ENCODE peak calls at places on chromosomes 7 and 10, in nine cellular contexts. W is lung, Z is brain microvascular endothelial cell, U is thoracic aorta, L is esophagus squamous epithelium, P is pancreas, T is stomach, Q is coronary artery, M is A549. R is an unnamed sample.

GRCh38 chr7:158321936-158322615 is 265.5 kb downstream of the PTPRN2 start:
- DNase-seq in W (no peak), Z (no peak), U (no peak), L (no peak), P (no peak), T (no peak), Q (peak), M (no peak), R (no peak)

GRCh38 chr7:133753513-133753912 is 373.6 kb upstream of the LRGUK start:
- DNase-seq in W (no peak), Z (no peak), U (no peak), L (no peak), P (no peak), T (no peak), Q (no peak), M (no peak), R (no peak)

GRCh38 chr7:156515911-156516790 is 124.4 kb upstream of the RNF32 start:
- DNase-seq in W (no peak), Z (peak), U (no peak), L (no peak), P (peak), T (no peak), Q (no peak), M (no peak), R (no peak)

GRCh38 chr7:26858735-26859134 is 5.7 kb downstream of the SKAP2 start:
- DNase-seq in W (no peak), Z (no peak), U (no peak), L (no peak), P (no peak), T (no peak), Q (no peak), M (no peak), R (no peak)

GRCh38 chr10:121832647-121833046 is 95.2 kb downstream of the ATE1 start:
- DNase-seq in W (no peak), Z (no peak), U (no peak), L (no peak), P (no peak), T (no peak), Q (no peak), M (no peak), R (no peak)

GRCh38 chr10:64277536-64277935 is 756.3 kb downstream of the REEP3 start:
- DNase-seq in W (no peak), Z (no peak), U (no peak), L (no peak), P (no peak), T (no peak), Q (no peak), M (no peak), R (no peak)

GRCh38 chr10:49123981-49124920 is 8.9 kb upstream of the VSTM4 start:
- DNase-seq in W (no peak), Z (no peak), U (no peak), L (no peak), P (no peak), T (no peak), Q (no peak), M (no peak), R (no peak)

GRCh38 chr7:91302794-91303193 is 38.6 kb downstream of the FZD1 start:
- DNase-seq in W (no peak), Z (no peak), U (no peak), L (no peak), P (no peak), T (no peak), Q (no peak), M (no peak), R (no peak)

GRCh38 chr10:104299031-104299904 is 30.3 kb downstream of the GSTO2 start:
- DNase-seq in W (no peak), Z (peak), U (no peak), L (no peak), P (no peak), T (no peak), Q (no peak), M (no peak), R (no peak)

GRCh38 chr10:58921366-58921947 is 255.0 kb upstream of the PHYHIPL start:
- DNase-seq in W (no peak), Z (no peak), U (no peak), L (no peak), P (no peak), T (no peak), Q (no peak), M (no peak), R (no peak)

GRCh38 chr7:69599879-69600764 is 1.8 kb downstream of the AUTS2 start:
- DNase-seq in W (no peak), Z (no peak), U (no peak), L (no peak), P (no peak), T (no peak), Q (no peak), M (peak), R (no peak)

GRCh38 chr10:21030096-21030495 is 133.0 kb upstream of the NEBL start:
- DNase-seq in W (no peak), Z (peak), U (no peak), L (no peak), P (no peak), T (no peak), Q (no peak), M (peak), R (no peak)

GRCh38 chr10:78879621-78880020 is 189.1 kb upstream of the ZMIZ1 start:
- DNase-seq in W (no peak), Z (no peak), U (no peak), L (no peak), P (no peak), T (no peak), Q (no peak), M (no peak), R (no peak)

GRCh38 chr10:46020344-46020656 is 10.1 kb downstream of the NCOA4 start:
- DNase-seq in W (no peak), Z (no peak), U (no peak), L (no peak), P (no peak), T (no peak), Q (no peak), M (no peak), R (no peak)

GRCh38 chr10:46020871-46021553 is 9.4 kb downstream of the NCOA4 start:
- DNase-seq in W (no peak), Z (peak), U (no peak), L (no peak), P (no peak), T (no peak), Q (no peak), M (no peak), R (no peak)

GRCh38 chr10:46026106-46026505 is 4.3 kb downstream of the NCOA4 start:
- DNase-seq in W (no peak), Z (no peak), U (no peak), L (no peak), P (no peak), T (no peak), Q (no peak), M (no peak), R (no peak)

GRCh38 chr10:46024948-46025347 is 5.5 kb downstream of the NCOA4 start:
- DNase-seq in W (no peak), Z (no peak), U (no peak), L (no peak), P (no peak), T (no peak), Q (no peak), M (no peak), R (no peak)

DNA sequence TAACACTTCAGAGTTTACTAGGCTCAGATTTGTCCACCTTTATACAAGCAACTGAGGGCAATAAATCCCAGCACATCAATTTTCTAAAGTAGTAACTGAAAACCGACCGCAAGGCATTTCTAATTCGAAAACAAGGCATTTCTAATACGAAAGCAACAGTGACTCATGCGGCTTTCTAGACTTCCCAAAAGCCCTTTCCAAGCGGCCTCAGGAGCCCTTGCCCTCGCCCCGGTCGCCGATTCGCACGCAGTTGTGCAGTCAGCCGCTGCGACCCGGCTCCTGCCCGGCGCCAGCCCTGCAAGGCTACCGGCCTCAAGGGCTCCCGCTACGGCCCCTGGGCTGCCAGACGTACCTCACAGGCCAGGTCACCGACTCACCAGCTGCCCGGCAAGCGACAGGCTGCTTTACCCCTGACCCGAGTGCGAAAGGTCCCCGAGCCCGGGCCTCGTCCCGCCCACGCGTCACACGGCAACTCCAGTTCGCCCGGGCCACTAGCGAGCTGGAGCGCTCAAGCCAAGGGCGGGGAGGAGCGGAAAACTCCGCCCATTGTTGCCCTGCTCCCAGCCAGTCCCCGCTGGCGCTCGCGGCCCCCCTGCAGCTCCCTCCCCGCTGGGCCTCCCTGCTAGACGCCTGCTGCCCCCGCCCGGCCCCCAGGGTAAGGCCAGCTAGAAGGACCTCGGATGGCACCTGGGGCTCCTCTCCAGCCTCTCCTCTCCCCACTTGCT is 7.3 kb downstream of the NCOA4 start:
- DNase-seq in W (peak), Z (peak), U (peak), L (peak), P (peak), T (peak), Q (peak), M (peak), R (peak)
- TF ChIP-seq CTCF in W (no peak), Z (peak), U (peak), L (no peak), P (no peak), T (no peak), Q (no peak), M (no peak), R (peak)

DNA sequence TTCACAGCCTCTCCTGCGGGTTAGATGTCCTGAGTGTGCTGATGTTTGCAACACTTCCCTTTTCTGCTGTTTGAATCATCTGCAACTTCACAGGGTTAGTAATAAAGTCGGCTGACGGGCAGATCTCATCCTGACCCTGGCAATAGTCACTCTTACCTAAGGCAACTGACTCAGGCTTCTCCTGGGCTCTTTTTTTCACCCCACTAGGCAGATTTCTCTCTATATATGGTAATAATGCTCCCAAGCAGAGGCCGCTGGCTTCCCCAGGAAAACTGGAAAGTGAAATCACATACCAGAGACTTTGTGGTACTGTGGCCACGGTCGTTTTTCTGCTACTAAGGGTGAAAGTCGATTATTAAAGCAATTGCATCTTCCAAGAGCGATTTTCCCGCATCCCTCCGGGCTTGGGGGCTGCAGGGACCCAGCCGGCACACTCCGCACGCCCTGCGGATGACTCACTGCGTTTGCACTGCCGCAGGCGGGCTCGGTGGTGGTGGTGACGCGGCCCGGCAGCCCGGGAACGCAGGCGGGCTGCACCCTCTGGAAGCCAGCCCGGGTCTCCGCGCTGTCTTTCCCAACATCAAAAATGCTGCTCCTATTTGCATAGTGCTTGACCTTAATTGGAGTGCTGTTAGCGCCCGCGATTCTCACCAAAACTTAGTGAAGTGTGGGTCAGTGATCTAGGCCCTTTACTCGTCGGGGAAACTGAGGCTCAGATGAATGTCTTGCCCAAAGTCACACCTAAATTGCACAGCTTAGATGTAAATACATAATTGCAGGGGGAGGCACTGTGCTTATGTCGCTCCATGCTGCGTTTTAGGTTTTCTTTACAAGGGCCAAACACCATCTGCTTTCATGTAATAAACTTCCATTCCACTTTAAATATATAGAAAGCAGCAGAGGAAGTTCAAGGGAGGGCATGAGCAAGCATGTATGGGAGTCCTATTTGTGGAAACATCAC is 47.6 kb upstream of the ITGB1 start:
- DNase-seq in W (peak), Z (peak), U (peak), L (no peak), P (peak), T (peak), Q (peak), M (peak), R (peak)
- H3K4me3 ChIP-seq in W (no peak), Z (peak), U (peak), L (peak), P (peak), T (peak), Q (peak), M (peak), R (peak)

GRCh38 chr10:114478281-114478680 is 74.0 kb upstream of the AFAP1L2 start:
- DNase-seq in W (no peak), Z (no peak), U (no peak), L (no peak), P (no peak), T (no peak), Q (no peak), M (no peak), R (no peak)
- H3K27ac ChIP-seq in W (no peak), Z (no peak), U (no peak), L (peak), P (no peak), T (no peak), Q (no peak), M (no peak), R (no peak)

DNA sequence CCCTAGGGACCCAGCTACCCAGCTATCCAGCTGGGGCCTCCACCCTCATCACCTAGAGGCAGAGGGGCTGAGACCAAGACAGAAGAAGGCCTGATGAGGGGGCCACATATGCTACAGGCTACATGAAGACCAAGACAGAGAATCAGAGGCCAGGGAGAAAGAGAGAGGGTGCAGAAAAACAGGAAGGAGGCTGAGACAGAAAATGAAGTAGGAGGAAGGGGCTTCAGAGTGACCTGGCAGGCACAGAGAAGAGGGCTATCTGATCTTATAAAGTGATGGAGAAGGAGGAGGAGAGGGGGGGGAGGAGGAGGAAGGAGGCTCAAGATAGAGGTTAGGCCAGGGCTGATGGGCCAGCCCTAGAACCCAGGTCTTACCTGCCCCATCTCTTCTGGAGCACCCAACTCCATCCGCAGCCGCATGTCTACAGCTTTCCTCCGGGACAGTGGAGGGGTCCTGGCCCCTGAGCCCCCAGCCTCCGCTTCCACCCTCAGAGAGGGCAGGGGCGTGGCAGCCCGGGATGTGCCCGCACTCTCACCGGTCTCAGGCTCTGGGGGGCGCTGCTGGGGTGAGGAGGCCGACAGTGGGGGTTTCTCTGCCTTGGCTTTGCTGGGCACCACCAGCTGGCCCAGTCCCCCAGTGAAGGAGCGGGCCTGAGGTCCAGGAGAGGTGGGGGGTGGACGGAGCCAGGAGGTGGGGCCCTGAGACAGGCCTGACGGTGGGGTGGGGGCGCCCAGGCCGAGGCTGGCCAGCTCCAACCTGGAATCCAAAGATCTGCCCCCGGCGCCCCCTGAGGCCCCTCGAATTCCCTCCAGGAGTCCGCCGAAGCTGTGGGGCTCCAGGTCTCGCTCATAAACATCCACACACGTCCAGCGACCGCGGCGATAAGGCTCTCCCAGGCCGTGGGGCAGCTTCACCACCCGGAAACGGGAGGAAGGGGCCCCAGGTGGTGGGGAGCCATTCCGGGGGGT is 1.8 kb downstream of the TSC22D4 start:
- DNase-seq in W (no peak), Z (no peak), U (no peak), L (no peak), P (no peak), T (no peak), Q (peak), M (no peak), R (no peak)
- TF ChIP-seq CTCF in W (no peak), Z (peak), U (no peak), L (no peak), P (no peak), T (no peak), Q (no peak), M (no peak), R (no peak)

DNA sequence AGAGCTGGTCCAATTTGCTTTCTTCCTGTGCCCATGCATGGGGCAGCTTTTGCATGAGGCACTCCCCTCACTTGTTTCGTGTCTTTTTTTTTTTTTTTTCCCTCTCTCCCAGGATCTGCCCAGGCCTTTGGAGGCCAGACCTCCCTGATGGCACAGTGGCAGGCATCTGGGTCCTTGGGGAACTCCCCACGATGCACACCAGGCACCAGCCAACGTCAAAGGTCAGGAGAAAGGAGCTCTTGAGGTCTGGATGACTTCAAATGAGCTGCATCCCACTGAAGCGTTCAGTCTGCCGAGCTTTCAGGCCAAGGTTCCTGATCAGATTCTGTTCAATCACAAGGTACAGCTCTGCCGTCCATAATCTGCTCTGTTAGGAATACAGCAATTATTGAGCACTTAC is 97.2 kb upstream of the CARD11 start:
- DNase-seq in W (no peak), Z (no peak), U (no peak), L (no peak), P (no peak), T (no peak), Q (no peak), M (no peak), R (no peak)
- H3K4me3 ChIP-seq in W (no peak), Z (no peak), U (no peak), L (no peak), P (no peak), T (no peak), Q (no peak), M (no peak), R (no peak)

DNA sequence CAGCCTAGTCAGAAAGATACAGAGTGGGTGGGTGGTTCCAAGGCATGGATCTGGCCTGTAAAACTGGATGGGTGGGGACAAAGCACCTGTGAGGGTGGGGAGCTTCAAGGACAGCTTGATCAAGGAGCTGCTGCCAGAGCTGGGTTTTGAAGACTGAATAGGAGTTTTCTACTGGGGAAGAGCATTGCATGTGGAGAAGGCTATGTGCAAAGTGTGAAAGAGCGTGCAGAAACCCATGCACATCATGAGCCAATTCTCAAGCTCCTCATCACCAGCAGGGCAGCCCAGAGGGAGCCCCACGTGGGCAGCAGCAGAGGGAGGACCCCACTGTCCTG is 58.6 kb downstream of the PDGFA start:
- DNase-seq in W (no peak), Z (no peak), U (no peak), L (no peak), P (no peak), T (no peak), Q (no peak), M (no peak), R (no peak)
- H3K27ac ChIP-seq in W (no peak), Z (no peak), U (peak), L (no peak), P (no peak), T (no peak), Q (no peak), M (no peak), R (no peak)

GRCh38 chr7:108114117-108114841 is 15.9 kb downstream of the LAMB4 start:
- DNase-seq in W (no peak), Z (no peak), U (no peak), L (no peak), P (no peak), T (no peak), Q (no peak), M (peak), R (no peak)
- TF ChIP-seq CTCF in W (no peak), Z (peak), U (no peak), L (peak), P (peak), T (peak), Q (no peak), M (peak), R (no peak)